ENCODE peak calls at places on chromosomes 3 and 15, in seven cellular contexts. P, T, Q, E, A, I and X are unnamed samples.

GRCh38 chr3:189119947-189120346 is 51.8 kb upstream of the TPRG1 start:
- DNase-seq in P (no peak), T (no peak), Q (no peak), E (no peak), A (no peak), I (no peak), X (no peak)

GRCh38 chr3:168088106-168088722 is 7.5 kb downstream of the GOLIM4 start:
- DNase-seq in P (no peak), T (peak), Q (peak), E (no peak), A (no peak), I (no peak), X (no peak)

GRCh38 chr3:150349314-150350097 is 58.6 kb upstream of the TSC22D2 start:
- DNase-seq in P (no peak), T (peak), Q (no peak), E (no peak), A (peak), I (no peak), X (no peak)

GRCh38 chr3:187963003-187963676 is 190.8 kb upstream of the LPP start:
- DNase-seq in P (no peak), T (no peak), Q (peak), E (no peak), A (no peak), I (no peak), X (no peak)

GRCh38 chr3:86996261-86996955 is 5.5 kb upstream of the VGLL3 start:
- DNase-seq in P (no peak), T (peak), Q (no peak), E (no peak), A (no peak), I (no peak), X (no peak)

GRCh38 chr3:129837057-129837631 is 56.4 kb downstream of the TMCC1 start:
- DNase-seq in P (no peak), T (peak), Q (no peak), E (no peak), A (no peak), I (no peak), X (no peak)

GRCh38 chr15:49620174-49620573 is 444 bp downstream of the FAM227B start:
- DNase-seq in P (no peak), T (peak), Q (peak), E (no peak), A (no peak), I (no peak), X (no peak)

GRCh38 chr3:108662141-108662738 is 72.7 kb downstream of the DZIP3 start:
- DNase-seq in P (peak), T (peak), Q (peak), E (no peak), A (no peak), I (peak), X (no peak)

GRCh38 chr15:35696767-35697231 is 150.8 kb upstream of the DPH6 start:
- DNase-seq in P (no peak), T (peak), Q (no peak), E (no peak), A (no peak), I (no peak), X (no peak)

GRCh38 chr3:21942328-21942727 is 191.3 kb upstream of the ZNF385D start:
- DNase-seq in P (no peak), T (peak), Q (no peak), E (no peak), A (no peak), I (no peak), X (no peak)

GRCh38 chr3:100278910-100279309 is 18.1 kb downstream of the TBC1D23 start:
- DNase-seq in P (no peak), T (no peak), Q (no peak), E (no peak), A (no peak), I (no peak), X (no peak)

GRCh38 chr3:14836049-14836468 is 17.3 kb downstream of the FGD5 start:
- DNase-seq in P (no peak), T (no peak), Q (no peak), E (no peak), A (peak), I (no peak), X (peak)

GRCh38 chr15:99452728-99453643 is 112.8 kb upstream of the MEF2A start:
- DNase-seq in P (no peak), T (no peak), Q (no peak), E (no peak), A (peak), I (no peak), X (peak)

GRCh38 chr3:58801541-58801940 is 135.0 kb upstream of the FAM3D start:
- DNase-seq in P (no peak), T (no peak), Q (no peak), E (no peak), A (no peak), I (no peak), X (peak)

GRCh38 chr3:196406806-196407470 is 25.3 kb downstream of the UBXN7 start:
- DNase-seq in P (no peak), T (peak), Q (no peak), E (no peak), A (no peak), I (no peak), X (no peak)

GRCh38 chr3:28768439-28768838 is 419.8 kb upstream of the AZI2 start:
- DNase-seq in P (no peak), T (no peak), Q (no peak), E (no peak), A (no peak), I (no peak), X (no peak)

GRCh38 chr15:71443538-71443937 is 328.3 kb downstream of the THSD4 start:
- DNase-seq in P (peak), T (peak), Q (peak), E (peak), A (peak), I (no peak), X (no peak)

GRCh38 chr15:40878785-40879184 is 4.8 kb upstream of the RHOV start:
- DNase-seq in P (no peak), T (peak), Q (no peak), E (no peak), A (no peak), I (no peak), X (peak)

GRCh38 chr15:69893863-69894262 is 203.9 kb downstream of the TLE3 start:
- DNase-seq in P (no peak), T (peak), Q (no peak), E (no peak), A (peak), I (no peak), X (no peak)

GRCh38 chr15:44215594-44215993 is 20.5 kb upstream of the FRMD5 start:
- DNase-seq in P (no peak), T (peak), Q (no peak), E (no peak), A (no peak), I (no peak), X (no peak)

GRCh38 chr3:40504636-40505430 is 1.0 kb upstream of the ZNF620 start:
- DNase-seq in P (no peak), T (peak), Q (no peak), E (no peak), A (peak), I (no peak), X (no peak)